ENCODE peak calls at places on chromosome 14, in nine cellular contexts. One of them, this sample, is unnamed.

GRCh38 chr14:62882967-62883366 is 162.3 kb downstream of the KCNH5 start:
- DNase-seq in GM13977: no peak
- DNase-seq in pons: no peak
- DNase-seq in IMR-90: no peak
- DNase-seq in NCI-H510A: no peak
- DNase-seq in pancreas: no peak
- DNase-seq in GF-D8: no peak
- DNase-seq in HCEC 1CT: no peak
- DNase-seq in stimulated activated CD4-positive, alpha-beta T cell treated with anti-CD3 and anti-CD28 coated beads, TNF-alpha, amount 100 ng/mL, for 4 hours: no peak
- DNase-seq in this sample: no peak

GRCh38 chr14:100271247-100271939 is 32.4 kb downstream of the YY1 start:
- DNase-seq in GM13977: no peak
- DNase-seq in pons: no peak
- DNase-seq in IMR-90: no peak
- DNase-seq in NCI-H510A: no peak
- DNase-seq in pancreas: peak; percentile 68
- DNase-seq in GF-D8: no peak
- DNase-seq in HCEC 1CT: peak; percentile 30
- DNase-seq in stimulated activated CD4-positive, alpha-beta T cell treated with anti-CD3 and anti-CD28 coated beads, TNF-alpha, amount 100 ng/mL, for 4 hours: no peak
- DNase-seq in this sample: no peak

GRCh38 chr14:100295376-100296105 is 10.7 kb downstream of the SLC25A29 start:
- DNase-seq in GM13977: peak; percentile 25
- DNase-seq in pons: no peak
- DNase-seq in IMR-90: no peak
- DNase-seq in NCI-H510A: no peak
- DNase-seq in pancreas: no peak
- DNase-seq in GF-D8: no peak
- DNase-seq in HCEC 1CT: no peak
- DNase-seq in stimulated activated CD4-positive, alpha-beta T cell treated with anti-CD3 and anti-CD28 coated beads, TNF-alpha, amount 100 ng/mL, for 4 hours: no peak
- DNase-seq in this sample: no peak

GRCh38 chr14:30572237-30572636 is 13.3 kb downstream of the G2E3 start:
- DNase-seq in GM13977: no peak
- DNase-seq in pons: no peak
- DNase-seq in IMR-90: no peak
- DNase-seq in NCI-H510A: no peak
- DNase-seq in pancreas: no peak
- DNase-seq in GF-D8: no peak
- DNase-seq in HCEC 1CT: no peak
- DNase-seq in stimulated activated CD4-positive, alpha-beta T cell treated with anti-CD3 and anti-CD28 coated beads, TNF-alpha, amount 100 ng/mL, for 4 hours: no peak
- DNase-seq in this sample: no peak

GRCh38 chr14:83975435-83976222 is 1554.3 kb upstream of the FLRT2 start:
- DNase-seq in GM13977: no peak
- DNase-seq in pons: no peak
- DNase-seq in IMR-90: peak; percentile 67
- DNase-seq in NCI-H510A: no peak
- DNase-seq in pancreas: peak; percentile 93
- DNase-seq in GF-D8: no peak
- DNase-seq in HCEC 1CT: peak; percentile 58
- DNase-seq in stimulated activated CD4-positive, alpha-beta T cell treated with anti-CD3 and anti-CD28 coated beads, TNF-alpha, amount 100 ng/mL, for 4 hours: no peak
- DNase-seq in this sample: peak; percentile 50

GRCh38 chr14:73829526-73830431 is 21.9 kb upstream of the PTGR2 start:
- DNase-seq in GM13977: peak; percentile 77
- DNase-seq in pons: no peak
- DNase-seq in IMR-90: peak; percentile 76
- DNase-seq in NCI-H510A: no peak
- DNase-seq in pancreas: no peak
- DNase-seq in GF-D8: peak; percentile 25
- DNase-seq in HCEC 1CT: peak; percentile 58
- DNase-seq in stimulated activated CD4-positive, alpha-beta T cell treated with anti-CD3 and anti-CD28 coated beads, TNF-alpha, amount 100 ng/mL, for 4 hours: no peak
- DNase-seq in this sample: no peak

GRCh38 chr14:100610511-100611217 is 23.4 kb upstream of the BEGAIN start:
- DNase-seq in GM13977: no peak
- DNase-seq in pons: no peak
- DNase-seq in IMR-90: peak; percentile 36
- DNase-seq in NCI-H510A: no peak
- DNase-seq in pancreas: no peak
- DNase-seq in GF-D8: no peak
- DNase-seq in HCEC 1CT: peak; percentile 31
- DNase-seq in stimulated activated CD4-positive, alpha-beta T cell treated with anti-CD3 and anti-CD28 coated beads, TNF-alpha, amount 100 ng/mL, for 4 hours: no peak
- DNase-seq in this sample: no peak

GRCh38 chr14:74350944-74351323 is 2.7 kb downstream of the VRTN start:
- DNase-seq in GM13977: no peak
- DNase-seq in pons: no peak
- DNase-seq in IMR-90: no peak
- DNase-seq in NCI-H510A: no peak
- DNase-seq in pancreas: no peak
- DNase-seq in GF-D8: no peak
- DNase-seq in HCEC 1CT: no peak
- DNase-seq in stimulated activated CD4-positive, alpha-beta T cell treated with anti-CD3 and anti-CD28 coated beads, TNF-alpha, amount 100 ng/mL, for 4 hours: no peak
- DNase-seq in this sample: no peak

GRCh38 chr14:22850944-22851790 is 14.8 kb downstream of the MMP14 start:
- DNase-seq in GM13977: peak; percentile 14
- DNase-seq in pons: no peak
- DNase-seq in IMR-90: peak; percentile 98
- DNase-seq in NCI-H510A: no peak
- DNase-seq in pancreas: peak; percentile 81
- DNase-seq in GF-D8: peak; percentile 48
- DNase-seq in HCEC 1CT: peak; percentile 99
- DNase-seq in stimulated activated CD4-positive, alpha-beta T cell treated with anti-CD3 and anti-CD28 coated beads, TNF-alpha, amount 100 ng/mL, for 4 hours: no peak
- DNase-seq in this sample: peak; percentile 31

GRCh38 chr14:68574906-68575305 is 218.0 kb downstream of the ZFP36L1 start:
- DNase-seq in GM13977: no peak
- DNase-seq in pons: no peak
- DNase-seq in IMR-90: peak; percentile 70
- DNase-seq in NCI-H510A: no peak
- DNase-seq in pancreas: no peak
- DNase-seq in GF-D8: no peak
- DNase-seq in HCEC 1CT: peak; percentile 42
- DNase-seq in stimulated activated CD4-positive, alpha-beta T cell treated with anti-CD3 and anti-CD28 coated beads, TNF-alpha, amount 100 ng/mL, for 4 hours: no peak
- DNase-seq in this sample: no peak

GRCh38 chr14:61753631-61754030 is 8.6 kb upstream of the SNAPC1 start:
- DNase-seq in GM13977: no peak
- DNase-seq in pons: no peak
- DNase-seq in IMR-90: peak; percentile 42
- DNase-seq in NCI-H510A: no peak
- DNase-seq in pancreas: no peak
- DNase-seq in GF-D8: no peak
- DNase-seq in HCEC 1CT: no peak
- DNase-seq in stimulated activated CD4-positive, alpha-beta T cell treated with anti-CD3 and anti-CD28 coated beads, TNF-alpha, amount 100 ng/mL, for 4 hours: no peak
- DNase-seq in this sample: no peak

GRCh38 chr14:58301416-58301815 is 3.1 kb downstream of the ARID4A start:
- DNase-seq in GM13977: no peak
- DNase-seq in pons: no peak
- DNase-seq in IMR-90: no peak
- DNase-seq in NCI-H510A: no peak
- DNase-seq in pancreas: no peak
- DNase-seq in GF-D8: no peak
- DNase-seq in HCEC 1CT: no peak
- DNase-seq in stimulated activated CD4-positive, alpha-beta T cell treated with anti-CD3 and anti-CD28 coated beads, TNF-alpha, amount 100 ng/mL, for 4 hours: no peak
- DNase-seq in this sample: no peak

GRCh38 chr14:80606347-80606772 is 335.2 kb downstream of the CEP128 start:
- DNase-seq in GM13977: no peak
- DNase-seq in pons: peak; percentile 6
- DNase-seq in IMR-90: no peak
- DNase-seq in NCI-H510A: no peak
- DNase-seq in pancreas: no peak
- DNase-seq in GF-D8: no peak
- DNase-seq in HCEC 1CT: no peak
- DNase-seq in stimulated activated CD4-positive, alpha-beta T cell treated with anti-CD3 and anti-CD28 coated beads, TNF-alpha, amount 100 ng/mL, for 4 hours: no peak
- DNase-seq in this sample: no peak

GRCh38 chr14:96827310-96827709 is 30.1 kb downstream of the VRK1 start:
- DNase-seq in GM13977: no peak
- DNase-seq in pons: no peak
- DNase-seq in IMR-90: no peak
- DNase-seq in NCI-H510A: no peak
- DNase-seq in pancreas: no peak
- DNase-seq in GF-D8: no peak
- DNase-seq in HCEC 1CT: no peak
- DNase-seq in stimulated activated CD4-positive, alpha-beta T cell treated with anti-CD3 and anti-CD28 coated beads, TNF-alpha, amount 100 ng/mL, for 4 hours: no peak
- DNase-seq in this sample: no peak

GRCh38 chr14:100386121-100386520 is 63.0 kb downstream of the SLC25A47 start:
- DNase-seq in GM13977: no peak
- DNase-seq in pons: no peak
- DNase-seq in IMR-90: peak; percentile 34
- DNase-seq in NCI-H510A: no peak
- DNase-seq in pancreas: no peak
- DNase-seq in GF-D8: no peak
- DNase-seq in HCEC 1CT: peak; percentile 24
- DNase-seq in stimulated activated CD4-positive, alpha-beta T cell treated with anti-CD3 and anti-CD28 coated beads, TNF-alpha, amount 100 ng/mL, for 4 hours: no peak
- DNase-seq in this sample: no peak

GRCh38 chr14:104359301-104359968 is 220.1 kb upstream of the C14orf180 start:
- DNase-seq in GM13977: no peak
- DNase-seq in pons: no peak
- DNase-seq in IMR-90: no peak
- DNase-seq in NCI-H510A: no peak
- DNase-seq in pancreas: no peak
- DNase-seq in GF-D8: no peak
- DNase-seq in HCEC 1CT: no peak
- DNase-seq in stimulated activated CD4-positive, alpha-beta T cell treated with anti-CD3 and anti-CD28 coated beads, TNF-alpha, amount 100 ng/mL, for 4 hours: no peak
- DNase-seq in this sample: no peak

GRCh38 chr14:100027771-100028490 is 37.3 kb upstream of the EVL start:
- DNase-seq in GM13977: no peak
- DNase-seq in pons: no peak
- DNase-seq in IMR-90: peak; percentile 33
- DNase-seq in NCI-H510A: no peak
- DNase-seq in pancreas: no peak
- DNase-seq in GF-D8: no peak
- DNase-seq in HCEC 1CT: peak; percentile 16
- DNase-seq in stimulated activated CD4-positive, alpha-beta T cell treated with anti-CD3 and anti-CD28 coated beads, TNF-alpha, amount 100 ng/mL, for 4 hours: no peak
- DNase-seq in this sample: no peak

GRCh38 chr14:29709490-29709889 is 218.2 kb downstream of the PRKD1 start:
- DNase-seq in GM13977: no peak
- DNase-seq in pons: no peak
- DNase-seq in IMR-90: peak; percentile 46
- DNase-seq in NCI-H510A: no peak
- DNase-seq in pancreas: no peak
- DNase-seq in GF-D8: no peak
- DNase-seq in HCEC 1CT: no peak
- DNase-seq in stimulated activated CD4-positive, alpha-beta T cell treated with anti-CD3 and anti-CD28 coated beads, TNF-alpha, amount 100 ng/mL, for 4 hours: no peak
- DNase-seq in this sample: no peak

GRCh38 chr14:68295316-68295816 is 475.8 kb downstream of the RAD51B start:
- DNase-seq in GM13977: no peak
- DNase-seq in pons: no peak
- DNase-seq in IMR-90: no peak
- DNase-seq in NCI-H510A: peak; percentile 56
- DNase-seq in pancreas: peak; percentile 76
- DNase-seq in GF-D8: no peak
- DNase-seq in HCEC 1CT: no peak
- DNase-seq in stimulated activated CD4-positive, alpha-beta T cell treated with anti-CD3 and anti-CD28 coated beads, TNF-alpha, amount 100 ng/mL, for 4 hours: no peak
- DNase-seq in this sample: peak; percentile 90

GRCh38 chr14:88256997-88257755 is 65.9 kb downstream of the KCNK10 start:
- DNase-seq in GM13977: no peak
- DNase-seq in pons: no peak
- DNase-seq in IMR-90: no peak
- DNase-seq in NCI-H510A: no peak
- DNase-seq in pancreas: no peak
- DNase-seq in GF-D8: no peak
- DNase-seq in HCEC 1CT: no peak
- DNase-seq in stimulated activated CD4-positive, alpha-beta T cell treated with anti-CD3 and anti-CD28 coated beads, TNF-alpha, amount 100 ng/mL, for 4 hours: no peak
- DNase-seq in this sample: no peak

GRCh38 chr14:85142982-85143381 is 387.0 kb upstream of the FLRT2 start:
- DNase-seq in GM13977: no peak
- DNase-seq in pons: no peak
- DNase-seq in IMR-90: no peak
- DNase-seq in NCI-H510A: no peak
- DNase-seq in pancreas: no peak
- DNase-seq in GF-D8: no peak
- DNase-seq in HCEC 1CT: no peak
- DNase-seq in stimulated activated CD4-positive, alpha-beta T cell treated with anti-CD3 and anti-CD28 coated beads, TNF-alpha, amount 100 ng/mL, for 4 hours: no peak
- DNase-seq in this sample: no peak

GRCh38 chr14:28831126-28831525 is 64.5 kb downstream of the FOXG1 start:
- DNase-seq in GM13977: peak; percentile 60
- DNase-seq in pons: no peak
- DNase-seq in IMR-90: no peak
- DNase-seq in NCI-H510A: no peak
- DNase-seq in pancreas: no peak
- DNase-seq in GF-D8: no peak
- DNase-seq in HCEC 1CT: no peak
- DNase-seq in stimulated activated CD4-positive, alpha-beta T cell treated with anti-CD3 and anti-CD28 coated beads, TNF-alpha, amount 100 ng/mL, for 4 hours: no peak
- DNase-seq in this sample: no peak

GRCh38 chr14:103679351-103679750 is 35.9 kb downstream of the XRCC3 start:
- DNase-seq in GM13977: peak; percentile 80
- DNase-seq in pons: peak; percentile 31
- DNase-seq in IMR-90: no peak
- DNase-seq in NCI-H510A: no peak
- DNase-seq in pancreas: no peak
- DNase-seq in GF-D8: no peak
- DNase-seq in HCEC 1CT: no peak
- DNase-seq in stimulated activated CD4-positive, alpha-beta T cell treated with anti-CD3 and anti-CD28 coated beads, TNF-alpha, amount 100 ng/mL, for 4 hours: no peak
- DNase-seq in this sample: peak; percentile 55

GRCh38 chr14:79404874-79405273 is 806.4 kb downstream of the DIO2 start:
- DNase-seq in GM13977: no peak
- DNase-seq in pons: no peak
- DNase-seq in IMR-90: peak; percentile 31
- DNase-seq in NCI-H510A: no peak
- DNase-seq in pancreas: no peak
- DNase-seq in GF-D8: no peak
- DNase-seq in HCEC 1CT: peak; percentile 32
- DNase-seq in stimulated activated CD4-positive, alpha-beta T cell treated with anti-CD3 and anti-CD28 coated beads, TNF-alpha, amount 100 ng/mL, for 4 hours: no peak
- DNase-seq in this sample: no peak

GRCh38 chr14:58166005-58166983 is 14.3 kb upstream of the ARMH4 start:
- DNase-seq in GM13977: peak; percentile 49
- DNase-seq in pons: peak; percentile 84
- DNase-seq in IMR-90: peak; percentile 78
- DNase-seq in NCI-H510A: peak; percentile 54
- DNase-seq in pancreas: peak; percentile 54
- DNase-seq in GF-D8: peak; percentile 2
- DNase-seq in HCEC 1CT: peak; percentile 82
- DNase-seq in stimulated activated CD4-positive, alpha-beta T cell treated with anti-CD3 and anti-CD28 coated beads, TNF-alpha, amount 100 ng/mL, for 4 hours: peak; percentile 59
- DNase-seq in this sample: peak; percentile 87

GRCh38 chr14:54902521-54903420 is at the start of gene GCH1:
- DNase-seq in GM13977: peak; percentile 87
- DNase-seq in pons: peak; percentile 35
- DNase-seq in IMR-90: peak; percentile 16
- DNase-seq in NCI-H510A: peak; percentile 90
- DNase-seq in pancreas: peak; percentile 75
- DNase-seq in GF-D8: peak; percentile 24
- DNase-seq in HCEC 1CT: peak; percentile 20
- DNase-seq in stimulated activated CD4-positive, alpha-beta T cell treated with anti-CD3 and anti-CD28 coated beads, TNF-alpha, amount 100 ng/mL, for 4 hours: peak; percentile 56
- DNase-seq in this sample: peak; percentile 91

GRCh38 chr14:105460616-105461015 is 14.0 kb upstream of the CRIP2 start:
- DNase-seq in GM13977: no peak
- DNase-seq in pons: no peak
- DNase-seq in IMR-90: no peak
- DNase-seq in NCI-H510A: no peak
- DNase-seq in pancreas: no peak
- DNase-seq in GF-D8: no peak
- DNase-seq in HCEC 1CT: no peak
- DNase-seq in stimulated activated CD4-positive, alpha-beta T cell treated with anti-CD3 and anti-CD28 coated beads, TNF-alpha, amount 100 ng/mL, for 4 hours: no peak
- DNase-seq in this sample: no peak

GRCh38 chr14:95162641-95163040 is 5.3 kb upstream of the DICER1 start:
- DNase-seq in GM13977: no peak
- DNase-seq in pons: no peak
- DNase-seq in IMR-90: no peak
- DNase-seq in NCI-H510A: no peak
- DNase-seq in pancreas: no peak
- DNase-seq in GF-D8: no peak
- DNase-seq in HCEC 1CT: no peak
- DNase-seq in stimulated activated CD4-positive, alpha-beta T cell treated with anti-CD3 and anti-CD28 coated beads, TNF-alpha, amount 100 ng/mL, for 4 hours: no peak
- DNase-seq in this sample: no peak

GRCh38 chr14:101620821-101621785 is 59.8 kb downstream of the DIO3 start:
- DNase-seq in GM13977: no peak
- DNase-seq in pons: no peak
- DNase-seq in IMR-90: no peak
- DNase-seq in NCI-H510A: no peak
- DNase-seq in pancreas: no peak
- DNase-seq in GF-D8: no peak
- DNase-seq in HCEC 1CT: no peak
- DNase-seq in stimulated activated CD4-positive, alpha-beta T cell treated with anti-CD3 and anti-CD28 coated beads, TNF-alpha, amount 100 ng/mL, for 4 hours: no peak
- DNase-seq in this sample: no peak

GRCh38 chr14:31568671-31569070 is 7.5 kb downstream of the NUBPL start:
- DNase-seq in GM13977: no peak
- DNase-seq in pons: no peak
- DNase-seq in IMR-90: peak; percentile 61
- DNase-seq in NCI-H510A: no peak
- DNase-seq in pancreas: no peak
- DNase-seq in GF-D8: no peak
- DNase-seq in HCEC 1CT: peak; percentile 62
- DNase-seq in stimulated activated CD4-positive, alpha-beta T cell treated with anti-CD3 and anti-CD28 coated beads, TNF-alpha, amount 100 ng/mL, for 4 hours: no peak
- DNase-seq in this sample: no peak

GRCh38 chr14:54354968-54355641 is 41.7 kb upstream of the CDKN3 start:
- DNase-seq in GM13977: no peak
- DNase-seq in pons: no peak
- DNase-seq in IMR-90: no peak
- DNase-seq in NCI-H510A: no peak
- DNase-seq in pancreas: no peak
- DNase-seq in GF-D8: no peak
- DNase-seq in HCEC 1CT: no peak
- DNase-seq in stimulated activated CD4-positive, alpha-beta T cell treated with anti-CD3 and anti-CD28 coated beads, TNF-alpha, amount 100 ng/mL, for 4 hours: no peak
- DNase-seq in this sample: no peak